ENCODE peak calls at places on chromosomes 4 and X, in four cellular contexts. K is HepG2, T is H1, M is GM12878. Y is an unnamed sample.

GRCh38 chr4:98544818-98545399 is 113.5 kb downstream of the TSPAN5 start:
- DNase-seq in K (no peak), M (no peak), T (no peak), Y (no peak)

GRCh38 chrX:19152762-19153161 is 30.5 kb upstream of the ADGRG2 start:
- DNase-seq in T (no peak), M (no peak), K (no peak), Y (no peak)

GRCh38 chr4:121669163-121669550 is 27.6 kb downstream of the ANXA5 start:
- DNase-seq in K (no peak), M (no peak), T (no peak), Y (no peak)

GRCh38 chr4:17511950-17512795 is at the start of gene QDPR:
- DNase-seq in T (peak), K (peak), M (peak), Y (peak)

GRCh38 chr4:125620066-125620850 is 305.5 kb downstream of the FAT4 start:
- DNase-seq in M (no peak), K (no peak), T (no peak), Y (no peak)

GRCh38 chr4:66920514-66920913 is 624.8 kb downstream of the CENPC start:
- DNase-seq in T (no peak), K (no peak), M (no peak), Y (no peak)

GRCh38 chrX:112849010-112849409 is 8.4 kb upstream of the AMOT start:
- DNase-seq in T (no peak), M (no peak), K (no peak), Y (no peak)

GRCh38 chr4:155666701-155667537 is at the start of gene GUCY1A1:
- DNase-seq in T (no peak), M (no peak), K (no peak), Y (no peak)

GRCh38 chrX:23616361-23616760 is 50.9 kb upstream of the PRDX4 start:
- DNase-seq in K (peak), M (no peak), T (no peak), Y (peak)

GRCh38 chrX:19174401-19175025 is 52.2 kb upstream of the ADGRG2 start:
- DNase-seq in T (no peak), K (no peak), M (no peak), Y (no peak)

GRCh38 chrX:101693476-101693875 is 33.8 kb upstream of the ARMCX2 start:
- DNase-seq in K (no peak), T (no peak), M (no peak), Y (no peak)

GRCh38 chr4:137905930-137906329 is 336.2 kb downstream of the SLC7A11 start:
- DNase-seq in T (no peak), K (no peak), M (no peak), Y (no peak)

GRCh38 chr4:138241281-138242075 is 671 bp downstream of the SLC7A11 start:
- DNase-seq in K (no peak), T (no peak), M (no peak), Y (peak)

GRCh38 chr4:77662396-77662795 is 56.8 kb downstream of the CXCL13 start:
- DNase-seq in M (no peak), T (no peak), K (no peak), Y (no peak)

GRCh38 chr4:160370046-160370445 is 1267.2 kb downstream of the RAPGEF2 start:
- DNase-seq in K (no peak), M (no peak), T (no peak), Y (no peak)

GRCh38 chrX:83422836-83423235 is 85.3 kb upstream of the POU3F4 start:
- DNase-seq in T (no peak), K (no peak), M (no peak), Y (no peak)

GRCh38 chrX:132676561-132677186 is 187.8 kb upstream of the MBNL3 start:
- DNase-seq in T (no peak), M (no peak), K (no peak), Y (no peak)

GRCh38 chr4:76982638-76983579 is 33.4 kb downstream of the SEPTIN11 start:
- DNase-seq in M (no peak), T (no peak), K (peak), Y (peak)

GRCh38 chrX:17519349-17519748 is 144.3 kb downstream of the NHS start:
- DNase-seq in T (no peak), M (no peak), K (no peak), Y (no peak)

GRCh38 chr4:122150896-122151295 is 1.2 kb upstream of the BLTP1 start:
- DNase-seq in K (no peak), M (no peak), T (no peak), Y (no peak)

GRCh38 chr4:55356991-55357461 is 11.0 kb downstream of the SRD5A3 start:
- DNase-seq in M (no peak), T (no peak), K (peak), Y (no peak)

GRCh38 chr4:153148796-153149195 is 55.4 kb upstream of the TRIM2 start:
- DNase-seq in T (no peak), M (no peak), K (no peak), Y (no peak)

GRCh38 chr4:74114234-74114633 is 15.2 kb upstream of the CXCL2 start:
- DNase-seq in K (no peak), T (no peak), M (no peak), Y (no peak)

GRCh38 chr4:31125061-31125460 is 404.9 kb downstream of the PCDH7 start:
- DNase-seq in K (no peak), T (no peak), M (no peak), Y (no peak)

GRCh38 chr4:8840006-8840793 is 31.4 kb downstream of the HMX1 start:
- DNase-seq in M (no peak), K (no peak), T (no peak), Y (no peak)

GRCh38 chrX:17377795-17378194 is 2.8 kb downstream of the NHS start:
- DNase-seq in T (no peak), M (no peak), K (no peak), Y (no peak)

GRCh38 chrX:118847676-118848075 is 24.1 kb downstream of the ZCCHC12 start:
- DNase-seq in T (no peak), K (peak), M (no peak), Y (peak)

GRCh38 chr4:6658204-6658585 is 17.7 kb downstream of the MRFAP1 start:
- DNase-seq in K (no peak), T (no peak), M (no peak), Y (no peak)

GRCh38 chr4:151409470-151410313 is 716 bp downstream of the FHIP1A start:
- DNase-seq in K (peak), M (no peak), T (no peak), Y (peak)

GRCh38 chr4:46399440-46399839 is 9.5 kb upstream of the GABRA2 start:
- DNase-seq in M (no peak), T (no peak), K (no peak), Y (no peak)

GRCh38 chrX:20857746-20858145 is 516.5 kb upstream of the CNKSR2 start:
- DNase-seq in T (peak), M (no peak), K (no peak), Y (no peak)

GRCh38 chr4:22187203-22187835 is 238.7 kb upstream of the KCNIP4 start:
- DNase-seq in M (no peak), K (no peak), T (no peak), Y (no peak)

DNA sequence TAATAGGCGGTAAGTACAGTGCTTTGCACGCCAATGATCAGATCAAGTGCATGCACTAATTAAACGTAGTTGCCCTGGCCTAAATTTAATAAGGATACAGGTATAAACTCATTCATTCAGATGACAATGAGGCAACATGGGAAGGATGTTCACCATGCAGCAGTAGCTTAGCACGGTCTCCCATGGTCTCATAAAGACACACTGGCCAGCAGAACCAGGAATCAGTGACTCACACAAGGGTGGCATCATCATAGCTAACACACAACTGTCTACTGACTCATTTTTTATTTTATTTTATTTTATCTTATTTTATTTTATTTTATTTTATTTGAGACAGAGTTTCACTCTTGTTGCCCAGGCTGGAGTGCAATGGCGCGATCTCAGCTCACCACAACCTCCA is 42.7 kb downstream of the TMEM156 start:
- DNase-seq in M (no peak), K (no peak), T (no peak), Y (no peak)
- TF ChIP-seq BRCA1 in M (no peak), K (no peak), T (no peak), Y (no peak)

DNA sequence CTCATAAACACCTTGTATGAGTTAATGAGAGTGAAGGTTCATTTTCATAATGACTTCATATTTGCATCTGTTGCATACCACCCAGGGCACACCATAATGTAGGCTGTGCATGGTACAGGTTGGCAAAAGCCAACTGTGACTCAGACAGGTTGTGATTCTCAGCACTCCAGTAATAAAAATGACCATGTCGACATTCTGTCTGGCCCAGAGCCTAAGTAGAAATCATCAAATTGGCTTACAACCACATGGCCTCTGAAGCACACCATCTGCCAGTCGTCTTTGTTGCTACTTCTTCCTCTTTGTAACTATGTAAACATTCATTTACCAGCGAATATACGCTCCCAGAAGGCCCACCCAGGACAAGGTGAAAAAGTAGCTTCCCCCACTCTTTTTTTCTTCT is 459.5 kb downstream of the GASK1B start:
- DNase-seq in K (no peak), T (no peak), M (no peak), Y (no peak)
- TF ChIP-seq BRCA1 in K (no peak), T (no peak), M (no peak), Y (no peak)

GRCh38 chrX:1464282-1465131 is 11.8 kb upstream of the ASMTL start:
- DNase-seq in K (no peak), T (no peak), M (no peak), Y (no peak)

GRCh38 chrX:1465261-1466231 is 12.8 kb upstream of the ASMTL start:
- DNase-seq in M (no peak), T (no peak), K (no peak), Y (no peak)

GRCh38 chrX:1468250-1468772 is 15.6 kb upstream of the ASMTL start:
- DNase-seq in M (peak), T (no peak), K (no peak), Y (no peak)

GRCh38 chrX:1466971-1467561 is 14.4 kb upstream of the ASMTL start:
- DNase-seq in K (no peak), T (no peak), M (no peak), Y (no peak)

DNA sequence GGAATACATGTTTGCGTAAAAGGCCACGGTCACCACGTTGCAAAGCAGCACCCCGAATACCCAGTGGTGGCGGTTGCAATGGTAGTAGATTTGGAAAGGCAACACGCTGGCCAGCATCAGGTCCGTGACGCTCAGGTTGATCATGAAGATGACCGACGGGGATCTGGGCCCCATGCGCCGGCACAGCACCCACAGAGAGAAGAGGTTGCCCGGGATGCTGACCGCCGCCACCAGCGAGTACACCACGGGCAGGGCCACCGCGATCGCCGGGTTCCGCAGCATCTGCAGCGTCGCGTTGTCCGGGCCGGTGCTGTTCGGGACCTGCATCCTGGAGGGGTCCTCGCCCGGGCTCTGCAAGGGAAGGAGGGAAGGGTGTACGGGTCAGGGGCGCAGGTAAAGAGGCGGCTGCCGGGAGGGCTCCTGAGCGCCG is 13.5 kb upstream of the ASMTL start:
- DNase-seq in M (no peak), K (no peak), T (no peak), Y (no peak)
- TF ChIP-seq BRCA1 in M (no peak), K (no peak), T (no peak), Y (no peak)

GRCh38 chrX:122422547-122422946 is 761.5 kb upstream of the GRIA3 start:
- DNase-seq in M (no peak), K (no peak), T (no peak), Y (no peak)

GRCh38 chrX:122418758-122419157 is 765.3 kb upstream of the GRIA3 start:
- DNase-seq in T (no peak), K (no peak), M (no peak), Y (no peak)

DNA sequence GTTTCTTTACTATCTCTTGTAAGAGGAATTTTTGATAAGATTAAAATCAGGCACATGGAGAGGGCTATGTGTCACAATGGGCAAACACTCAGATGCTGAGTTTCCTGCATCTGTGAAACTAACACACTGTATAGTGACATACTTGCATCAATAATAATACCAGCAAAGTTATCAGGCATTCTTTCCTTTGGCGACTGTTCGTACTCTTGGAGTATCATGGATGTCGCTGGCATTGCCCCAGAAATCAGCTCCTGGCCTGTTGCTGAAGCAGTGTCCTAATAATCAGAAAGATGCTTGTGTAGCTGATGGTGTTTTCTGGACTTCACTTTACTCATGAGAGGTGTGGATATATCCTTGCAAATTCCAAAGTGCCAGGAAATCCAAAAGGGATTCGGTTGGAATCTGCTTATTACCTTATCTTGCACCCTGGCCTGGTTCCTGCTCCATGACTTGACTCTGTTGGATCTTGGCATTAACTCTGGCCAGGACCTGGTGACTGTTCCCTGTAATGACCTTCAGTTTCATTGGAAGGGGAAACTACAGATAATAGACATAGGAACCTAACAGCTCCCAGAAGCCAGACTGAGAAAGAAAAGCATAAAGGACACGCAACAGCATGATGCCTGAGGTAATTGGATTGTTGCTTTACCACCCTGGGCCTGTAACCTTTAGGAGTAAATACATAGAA is 762.5 kb upstream of the GRIA3 start:
- DNase-seq in M (no peak), K (no peak), T (no peak), Y (no peak)
- TF ChIP-seq BRCA1 in M (no peak), K (no peak), T (no peak), Y (no peak)

DNA sequence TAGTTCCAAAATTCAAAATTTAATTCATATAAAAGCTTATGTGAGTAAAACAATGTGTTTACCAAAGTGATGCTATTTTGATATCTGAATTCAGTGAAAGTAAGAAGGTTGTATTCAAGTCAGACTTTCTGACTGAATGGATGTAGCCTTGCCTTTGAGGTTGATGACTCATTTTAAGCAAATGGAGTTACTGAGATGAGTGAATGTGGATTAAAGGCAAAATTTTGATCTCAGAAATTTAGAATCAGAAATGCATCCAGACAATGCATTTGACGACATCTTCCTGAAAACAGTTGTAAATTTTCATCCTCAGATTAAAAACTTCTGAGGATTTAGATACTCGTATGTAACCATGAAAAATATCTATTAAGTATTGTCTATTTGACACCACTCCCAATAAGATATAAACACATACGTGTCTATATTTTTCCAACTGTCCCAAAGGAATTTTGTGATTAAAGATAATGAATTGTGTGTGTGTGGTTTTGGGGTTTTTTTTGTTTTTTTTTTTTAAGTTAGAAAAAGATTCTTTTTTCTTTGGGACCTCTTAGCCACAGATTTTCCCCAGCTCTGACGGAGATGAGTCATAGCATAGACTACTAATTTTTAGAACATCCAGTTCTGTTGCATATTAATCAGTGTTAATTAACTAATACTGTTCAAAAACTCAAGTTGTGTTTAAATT is 34.4 kb downstream of the NFKB1 start:
- DNase-seq in K (no peak), T (no peak), M (no peak), Y (no peak)
- TF ChIP-seq BRCA1 in K (no peak), T (no peak), M (no peak), Y (no peak)

DNA sequence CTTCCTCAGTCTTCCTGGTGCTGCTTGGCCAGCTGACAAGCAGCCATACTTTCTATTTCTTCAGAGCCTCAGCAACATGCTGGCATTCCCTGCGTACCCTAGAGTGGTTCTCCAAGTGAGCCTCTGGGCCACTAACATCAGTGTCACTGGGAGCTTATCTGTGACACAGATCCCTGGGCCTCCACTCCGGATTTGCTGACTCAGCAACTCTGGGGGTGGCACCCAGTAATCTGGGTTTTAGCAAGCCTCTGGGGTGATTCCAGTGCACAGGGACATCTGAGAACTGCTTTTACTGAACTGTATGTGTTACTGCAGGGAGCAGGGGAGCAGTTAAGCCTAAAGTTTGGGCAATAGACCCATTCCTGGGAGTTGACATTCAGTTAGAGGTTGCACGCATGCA is 28.2 kb upstream of the HMGB3 start:
- DNase-seq in K (no peak), M (no peak), T (no peak), Y (peak)
- TF ChIP-seq BRCA1 in K (no peak), M (no peak), T (no peak), Y (no peak)